ENCODE peak calls at places on chromosome X, in eight cellular contexts. One of them, this sample, is unnamed.

GRCh38 chrX:39985116-39985515 is 112.6 kb downstream of the BCOR start:
- DNase-seq in brain microvascular endothelial cell: no peak
- DNase-seq in CD4-positive, alpha-beta T cell: no peak
- DNase-seq in fibroblast of the aortic adventitia: no peak
- DNase-seq in gastrocnemius medialis: no peak
- DNase-seq in HFFc6: no peak
- DNase-seq in RWPE1: no peak
- DNase-seq in AG09309: no peak
- DNase-seq in this sample: no peak

GRCh38 chrX:51641421-51642021 is 22.8 kb upstream of the CENPVL3 start:
- DNase-seq in brain microvascular endothelial cell: peak
- DNase-seq in CD4-positive, alpha-beta T cell: no peak
- DNase-seq in fibroblast of the aortic adventitia: peak
- DNase-seq in gastrocnemius medialis: no peak
- DNase-seq in HFFc6: peak
- DNase-seq in RWPE1: peak
- DNase-seq in AG09309: peak
- DNase-seq in this sample: peak

GRCh38 chrX:54248309-54248708 is 65.3 kb upstream of the FAM120C start:
- DNase-seq in brain microvascular endothelial cell: no peak
- DNase-seq in CD4-positive, alpha-beta T cell: no peak
- DNase-seq in fibroblast of the aortic adventitia: peak
- DNase-seq in gastrocnemius medialis: no peak
- DNase-seq in HFFc6: peak
- DNase-seq in RWPE1: peak
- DNase-seq in AG09309: peak
- DNase-seq in this sample: no peak

GRCh38 chrX:69128573-69128972 is 36.7 kb downstream of the PJA1 start:
- DNase-seq in brain microvascular endothelial cell: no peak
- DNase-seq in CD4-positive, alpha-beta T cell: no peak
- DNase-seq in fibroblast of the aortic adventitia: peak
- DNase-seq in gastrocnemius medialis: no peak
- DNase-seq in HFFc6: no peak
- DNase-seq in RWPE1: no peak
- DNase-seq in AG09309: no peak
- DNase-seq in this sample: peak

GRCh38 chrX:138775501-138775900 is 64.0 kb upstream of the FGF13 start:
- DNase-seq in brain microvascular endothelial cell: no peak
- DNase-seq in CD4-positive, alpha-beta T cell: no peak
- DNase-seq in fibroblast of the aortic adventitia: peak
- DNase-seq in gastrocnemius medialis: no peak
- DNase-seq in HFFc6: peak
- DNase-seq in RWPE1: peak
- DNase-seq in AG09309: no peak
- DNase-seq in this sample: no peak

GRCh38 chrX:124737771-124738170 is 391.4 kb downstream of the SH2D1A start:
- DNase-seq in brain microvascular endothelial cell: no peak
- DNase-seq in CD4-positive, alpha-beta T cell: no peak
- DNase-seq in fibroblast of the aortic adventitia: no peak
- DNase-seq in gastrocnemius medialis: no peak
- DNase-seq in HFFc6: no peak
- DNase-seq in RWPE1: no peak
- DNase-seq in AG09309: no peak
- DNase-seq in this sample: no peak

GRCh38 chrX:41085883-41086626 is 810 bp downstream of the USP9X start:
- DNase-seq in brain microvascular endothelial cell: peak
- DNase-seq in CD4-positive, alpha-beta T cell: peak
- DNase-seq in fibroblast of the aortic adventitia: peak
- DNase-seq in gastrocnemius medialis: peak
- DNase-seq in HFFc6: no peak
- DNase-seq in RWPE1: peak
- DNase-seq in AG09309: no peak
- DNase-seq in this sample: peak

GRCh38 chrX:39372126-39372525 is 570.9 kb downstream of the MID1IP1 start:
- DNase-seq in brain microvascular endothelial cell: no peak
- DNase-seq in CD4-positive, alpha-beta T cell: no peak
- DNase-seq in fibroblast of the aortic adventitia: no peak
- DNase-seq in gastrocnemius medialis: no peak
- DNase-seq in HFFc6: no peak
- DNase-seq in RWPE1: no peak
- DNase-seq in AG09309: no peak
- DNase-seq in this sample: no peak

GRCh38 chrX:136497556-136498048 is at the start of gene HTATSF1:
- DNase-seq in brain microvascular endothelial cell: no peak
- DNase-seq in CD4-positive, alpha-beta T cell: no peak
- DNase-seq in fibroblast of the aortic adventitia: no peak
- DNase-seq in gastrocnemius medialis: no peak
- DNase-seq in HFFc6: no peak
- DNase-seq in RWPE1: no peak
- DNase-seq in AG09309: no peak
- DNase-seq in this sample: no peak

GRCh38 chrX:53333853-53334252 is 52.5 kb upstream of the IQSEC2 start:
- DNase-seq in brain microvascular endothelial cell: no peak
- DNase-seq in CD4-positive, alpha-beta T cell: no peak
- DNase-seq in fibroblast of the aortic adventitia: no peak
- DNase-seq in gastrocnemius medialis: no peak
- DNase-seq in HFFc6: no peak
- DNase-seq in RWPE1: no peak
- DNase-seq in AG09309: no peak
- DNase-seq in this sample: no peak

GRCh38 chrX:150361777-150362351 is 1.3 kb upstream of the MAMLD1 start:
- DNase-seq in brain microvascular endothelial cell: no peak
- DNase-seq in CD4-positive, alpha-beta T cell: no peak
- DNase-seq in fibroblast of the aortic adventitia: peak
- DNase-seq in gastrocnemius medialis: no peak
- DNase-seq in HFFc6: no peak
- DNase-seq in RWPE1: no peak
- DNase-seq in AG09309: no peak
- DNase-seq in this sample: no peak

GRCh38 chrX:25105251-25105650 is 89.5 kb upstream of the ARX start:
- DNase-seq in brain microvascular endothelial cell: no peak
- DNase-seq in CD4-positive, alpha-beta T cell: no peak
- DNase-seq in fibroblast of the aortic adventitia: no peak
- DNase-seq in gastrocnemius medialis: no peak
- DNase-seq in HFFc6: no peak
- DNase-seq in RWPE1: no peak
- DNase-seq in AG09309: no peak
- DNase-seq in this sample: peak

GRCh38 chrX:39688576-39689373 is 409.0 kb downstream of the BCOR start:
- DNase-seq in brain microvascular endothelial cell: no peak
- DNase-seq in CD4-positive, alpha-beta T cell: no peak
- DNase-seq in fibroblast of the aortic adventitia: peak
- DNase-seq in gastrocnemius medialis: no peak
- DNase-seq in HFFc6: no peak
- DNase-seq in RWPE1: peak
- DNase-seq in AG09309: no peak
- DNase-seq in this sample: peak

GRCh38 chrX:75596178-75596577 is 73.3 kb upstream of the ZDHHC15 start:
- DNase-seq in brain microvascular endothelial cell: no peak
- DNase-seq in CD4-positive, alpha-beta T cell: no peak
- DNase-seq in fibroblast of the aortic adventitia: peak
- DNase-seq in gastrocnemius medialis: no peak
- DNase-seq in HFFc6: peak
- DNase-seq in RWPE1: no peak
- DNase-seq in AG09309: no peak
- DNase-seq in this sample: no peak

GRCh38 chrX:56402207-56402606 is 161.2 kb upstream of the UBQLN2 start:
- DNase-seq in brain microvascular endothelial cell: no peak
- DNase-seq in CD4-positive, alpha-beta T cell: no peak
- DNase-seq in fibroblast of the aortic adventitia: no peak
- DNase-seq in gastrocnemius medialis: no peak
- DNase-seq in HFFc6: no peak
- DNase-seq in RWPE1: no peak
- DNase-seq in AG09309: no peak
- DNase-seq in this sample: no peak

GRCh38 chrX:109732319-109732779 is 708 bp downstream of the ACSL4 start:
- DNase-seq in brain microvascular endothelial cell: no peak
- DNase-seq in CD4-positive, alpha-beta T cell: no peak
- DNase-seq in fibroblast of the aortic adventitia: peak
- DNase-seq in gastrocnemius medialis: no peak
- DNase-seq in HFFc6: peak
- DNase-seq in RWPE1: peak
- DNase-seq in AG09309: no peak
- DNase-seq in this sample: no peak

GRCh38 chrX:101759000-101759399 is 99.3 kb upstream of the ARMCX2 start:
- DNase-seq in brain microvascular endothelial cell: peak
- DNase-seq in CD4-positive, alpha-beta T cell: peak
- DNase-seq in fibroblast of the aortic adventitia: peak
- DNase-seq in gastrocnemius medialis: no peak
- DNase-seq in HFFc6: no peak
- DNase-seq in RWPE1: peak
- DNase-seq in AG09309: peak
- DNase-seq in this sample: peak

GRCh38 chrX:76850851-76851250 is 423.3 kb downstream of the MAGEE1 start:
- DNase-seq in brain microvascular endothelial cell: no peak
- DNase-seq in CD4-positive, alpha-beta T cell: no peak
- DNase-seq in fibroblast of the aortic adventitia: peak
- DNase-seq in gastrocnemius medialis: no peak
- DNase-seq in HFFc6: no peak
- DNase-seq in RWPE1: no peak
- DNase-seq in AG09309: no peak
- DNase-seq in this sample: no peak

GRCh38 chrX:69210513-69211065 is 45.3 kb upstream of the PJA1 start:
- DNase-seq in brain microvascular endothelial cell: no peak
- DNase-seq in CD4-positive, alpha-beta T cell: no peak
- DNase-seq in fibroblast of the aortic adventitia: peak
- DNase-seq in gastrocnemius medialis: no peak
- DNase-seq in HFFc6: no peak
- DNase-seq in RWPE1: no peak
- DNase-seq in AG09309: no peak
- DNase-seq in this sample: no peak

GRCh38 chrX:136189222-136189621 is 41.9 kb downstream of the FHL1 start:
- DNase-seq in brain microvascular endothelial cell: no peak
- DNase-seq in CD4-positive, alpha-beta T cell: no peak
- DNase-seq in fibroblast of the aortic adventitia: peak
- DNase-seq in gastrocnemius medialis: no peak
- DNase-seq in HFFc6: no peak
- DNase-seq in RWPE1: no peak
- DNase-seq in AG09309: no peak
- DNase-seq in this sample: no peak

DNA sequence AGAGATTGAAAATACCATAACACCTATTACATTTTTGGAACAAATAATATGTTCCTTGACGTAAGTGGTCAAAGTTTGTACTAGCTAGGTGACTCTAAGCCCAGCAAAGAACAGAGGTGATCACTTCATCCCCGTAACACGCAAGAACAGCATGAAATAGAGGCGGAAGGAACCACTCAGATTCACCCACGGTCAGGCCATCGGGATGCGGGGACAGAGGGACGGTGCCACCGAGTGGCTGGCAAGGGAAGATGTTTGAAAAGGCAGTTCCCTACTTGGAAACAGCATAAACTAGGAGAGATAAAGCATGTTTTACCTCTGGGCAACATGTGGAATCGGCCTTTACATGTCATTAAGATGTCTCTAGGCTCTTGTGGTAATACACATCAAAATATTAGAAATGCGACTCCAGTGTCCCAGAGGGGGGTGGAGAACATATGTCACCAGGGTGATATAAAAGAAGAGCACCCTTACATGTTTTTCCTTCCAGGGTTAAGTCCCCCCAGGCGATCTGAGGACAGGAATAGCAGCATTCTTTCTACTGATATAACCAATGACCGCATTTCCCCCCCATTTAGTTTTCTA is 84.0 kb downstream of the PHKA2 start:
- DNase-seq in brain microvascular endothelial cell: no peak
- DNase-seq in CD4-positive, alpha-beta T cell: no peak
- DNase-seq in fibroblast of the aortic adventitia: peak
- DNase-seq in gastrocnemius medialis: no peak
- DNase-seq in HFFc6: no peak
- DNase-seq in RWPE1: no peak
- DNase-seq in AG09309: no peak
- DNase-seq in this sample: no peak
- TF ChIP-seq CTCF in brain microvascular endothelial cell: peak
- TF ChIP-seq CTCF in CD4-positive, alpha-beta T cell: no peak
- TF ChIP-seq CTCF in fibroblast of the aortic adventitia: no peak
- TF ChIP-seq CTCF in gastrocnemius medialis: peak
- TF ChIP-seq CTCF in HFFc6: peak
- TF ChIP-seq CTCF in RWPE1: no peak
- TF ChIP-seq CTCF in AG09309: peak
- TF ChIP-seq CTCF in this sample: peak

GRCh38 chrX:3962511-3963350 is 249.3 kb upstream of the PRKX start:
- DNase-seq in brain microvascular endothelial cell: peak
- DNase-seq in CD4-positive, alpha-beta T cell: no peak
- DNase-seq in fibroblast of the aortic adventitia: peak
- DNase-seq in gastrocnemius medialis: no peak
- DNase-seq in HFFc6: no peak
- DNase-seq in RWPE1: no peak
- DNase-seq in AG09309: no peak
- DNase-seq in this sample: peak
- TF ChIP-seq CTCF in brain microvascular endothelial cell: peak
- TF ChIP-seq CTCF in CD4-positive, alpha-beta T cell: peak
- TF ChIP-seq CTCF in fibroblast of the aortic adventitia: peak
- TF ChIP-seq CTCF in gastrocnemius medialis: no peak
- TF ChIP-seq CTCF in HFFc6: peak
- TF ChIP-seq CTCF in RWPE1: peak
- TF ChIP-seq CTCF in AG09309: peak
- TF ChIP-seq CTCF in this sample: peak

GRCh38 chrX:5915783-5916182 is 312.9 kb downstream of the NLGN4X start:
- DNase-seq in brain microvascular endothelial cell: no peak
- DNase-seq in CD4-positive, alpha-beta T cell: no peak
- DNase-seq in fibroblast of the aortic adventitia: no peak
- DNase-seq in gastrocnemius medialis: no peak
- DNase-seq in HFFc6: no peak
- DNase-seq in RWPE1: no peak
- DNase-seq in AG09309: no peak
- DNase-seq in this sample: no peak

DNA sequence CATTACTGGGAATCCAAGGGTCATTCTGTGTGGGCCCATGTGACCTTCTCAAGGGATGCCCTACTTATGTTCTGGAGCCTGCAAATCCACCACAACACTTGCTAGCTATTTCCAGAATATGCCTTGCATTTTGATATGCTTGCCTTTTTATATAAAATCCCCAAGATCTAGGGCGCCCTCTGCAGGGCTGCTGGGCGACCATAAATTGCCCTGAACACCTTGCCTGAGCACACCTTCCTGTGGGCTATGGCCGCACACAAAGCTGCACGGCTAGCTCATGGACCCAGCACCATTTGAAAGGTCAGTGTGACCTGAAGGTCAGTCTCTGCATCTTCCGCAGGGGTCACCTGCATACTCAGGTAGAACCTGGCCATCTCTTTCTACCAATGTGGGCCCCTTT is 311.7 kb downstream of the NLGN4X start:
- DNase-seq in brain microvascular endothelial cell: no peak
- DNase-seq in CD4-positive, alpha-beta T cell: no peak
- DNase-seq in fibroblast of the aortic adventitia: no peak
- DNase-seq in gastrocnemius medialis: no peak
- DNase-seq in HFFc6: no peak
- DNase-seq in RWPE1: no peak
- DNase-seq in AG09309: no peak
- DNase-seq in this sample: no peak
- TF ChIP-seq CTCF in brain microvascular endothelial cell: no peak
- TF ChIP-seq CTCF in CD4-positive, alpha-beta T cell: no peak
- TF ChIP-seq CTCF in fibroblast of the aortic adventitia: no peak
- TF ChIP-seq CTCF in gastrocnemius medialis: no peak
- TF ChIP-seq CTCF in HFFc6: no peak
- TF ChIP-seq CTCF in RWPE1: no peak
- TF ChIP-seq CTCF in AG09309: no peak
- TF ChIP-seq CTCF in this sample: peak

DNA sequence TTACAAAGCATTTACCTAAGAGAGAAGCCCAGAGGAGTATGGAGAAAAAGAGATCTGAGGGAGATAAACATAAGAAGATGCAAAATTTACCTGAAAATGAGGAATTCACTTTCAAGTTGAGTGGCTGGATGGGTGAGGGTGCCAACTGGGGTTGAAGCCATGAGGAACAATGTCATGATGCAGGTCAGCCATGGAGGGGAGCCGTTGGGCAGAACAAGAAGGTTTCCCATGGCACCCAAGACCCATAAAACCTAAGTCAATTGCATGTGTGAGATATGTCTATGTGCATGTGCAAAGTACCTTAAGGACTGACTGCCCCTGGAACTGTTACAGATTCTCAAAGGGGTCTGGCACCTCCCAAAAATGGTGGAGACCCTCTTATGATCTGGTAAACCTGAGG is 46.6 kb upstream of the PRRG1 start:
- DNase-seq in brain microvascular endothelial cell: peak
- DNase-seq in CD4-positive, alpha-beta T cell: no peak
- DNase-seq in fibroblast of the aortic adventitia: peak
- DNase-seq in gastrocnemius medialis: peak
- DNase-seq in HFFc6: peak
- DNase-seq in RWPE1: peak
- DNase-seq in AG09309: no peak
- DNase-seq in this sample: no peak
- TF ChIP-seq CTCF in brain microvascular endothelial cell: peak
- TF ChIP-seq CTCF in CD4-positive, alpha-beta T cell: no peak
- TF ChIP-seq CTCF in fibroblast of the aortic adventitia: peak
- TF ChIP-seq CTCF in gastrocnemius medialis: peak
- TF ChIP-seq CTCF in HFFc6: peak
- TF ChIP-seq CTCF in RWPE1: no peak
- TF ChIP-seq CTCF in AG09309: peak
- TF ChIP-seq CTCF in this sample: no peak

This sample was measured in neural crest cell.